ENCODE peak calls at places on chromosomes 16 and 17, in eight cellular contexts. K is activated naive CD8-positive, alpha-beta T cell treated with anti-CD3 and anti-CD28 coated beads, Interleukin-2, amount 50 U/mL, for 16 hours; G is CD8-positive, alpha-beta T cell; P is aorta; D is LoVo; E is lung; F is progenitor cell of endocrine pancreas; H is activated CD4-positive, alpha-beta memory T cell treated with anti-CD3 and anti-CD28 coated beads, Interleukin-2, amount 10 ng/mL, durations not matched to agents 7 days and 5 days. X is an unnamed sample.

GRCh38 chr17:33811984-33812383 is 443.1 kb upstream of the CCL2 start:
- DNase-seq in K (no peak), G (no peak), P (no peak), D (no peak), E (no peak), F (no peak), H (no peak), X (no peak)

GRCh38 chr16:3842994-3843393 is 37.5 kb downstream of the CREBBP start:
- DNase-seq in K (no peak), G (no peak), P (no peak), D (no peak), E (no peak), F (no peak), H (no peak), X (no peak)

GRCh38 chr16:53519417-53520091 is 16.5 kb upstream of the AKTIP start:
- DNase-seq in K (no peak), G (no peak), P (no peak), D (no peak), E (no peak), F (no peak), H (peak; percentile 21), X (no peak)

GRCh38 chr16:67150833-67151396 is at the start of gene B3GNT9:
- DNase-seq in K (no peak), G (no peak), P (peak; percentile 93), D (no peak), E (peak; percentile 66), F (no peak), H (peak; percentile 69), X (no peak)

GRCh38 chr17:55576237-55576998 is 65.2 kb upstream of the SMIM36 start:
- DNase-seq in K (no peak), G (no peak), P (peak; percentile 70), D (peak; percentile 66), E (no peak), F (no peak), H (no peak), X (no peak)

GRCh38 chr17:79985361-79985760 is 50.3 kb downstream of the TBC1D16 start:
- DNase-seq in K (no peak), G (peak; percentile 6), P (peak; percentile 52), D (no peak), E (no peak), F (no peak), H (no peak), X (no peak)

GRCh38 chr17:42199411-42200011 is 5.2 kb upstream of the GHDC start:
- DNase-seq in K (no peak), G (no peak), P (no peak), D (no peak), E (no peak), F (no peak), H (no peak), X (no peak)

GRCh38 chr17:29197516-29198272 is 17.5 kb upstream of the MYO18A start:
- DNase-seq in K (no peak), G (no peak), P (no peak), D (no peak), E (no peak), F (no peak), H (no peak), X (no peak)

GRCh38 chr16:89581045-89581695 is 5.6 kb downstream of the CPNE7 start:
- DNase-seq in K (no peak), G (no peak), P (no peak), D (no peak), E (no peak), F (no peak), H (no peak), X (no peak)